ENCODE peak calls at places on chromosomes 7 and 10, in six cellular contexts. Y, N, Q, F, C and W are unnamed samples.

GRCh38 chr10:129544205-129545202 is 77.5 kb downstream of the MGMT start:
- DNase-seq in Q (no peak), N (no peak), C (no peak), Y (no peak), F (no peak), W (no peak)

GRCh38 chr10:117131390-117132327 is 6.4 kb downstream of the VAX1 start:
- DNase-seq in C (no peak), N (no peak), F (no peak), Q (no peak), Y (peak; percentile 61), W (no peak)

GRCh38 chr10:61950449-61951143 is 49.1 kb downstream of the ARID5B start:
- DNase-seq in N (no peak), Y (no peak), C (no peak), Q (no peak), F (no peak), W (no peak)

GRCh38 chr7:50534690-50535290 is 30.4 kb downstream of the DDC start:
- DNase-seq in C (no peak), N (no peak), Y (peak; percentile 71), Q (peak; percentile 100), F (peak; percentile 88), W (peak; percentile 99)

GRCh38 chr7:113128028-113128427 is 9.7 kb upstream of the SMIM30 start:
- DNase-seq in N (no peak), C (no peak), F (no peak), Y (no peak), Q (peak; percentile 42), W (no peak)

GRCh38 chr10:28592953-28593352 is 60.0 kb downstream of the WAC start:
- DNase-seq in Y (no peak), F (peak; percentile 4), Q (peak; percentile 88), C (no peak), N (no peak), W (peak; percentile 74)

GRCh38 chr10:5895804-5896203 is 5.8 kb downstream of the FBH1 start:
- DNase-seq in N (no peak), Q (no peak), F (no peak), C (no peak), Y (no peak), W (no peak)

GRCh38 chr7:64889686-64890162 is 13.3 kb upstream of the ZNF273 start:
- DNase-seq in Q (no peak), N (no peak), C (no peak), Y (no peak), F (no peak), W (no peak)

GRCh38 chr7:124032369-124033092 is at the start of gene TMEM229A:
- DNase-seq in Q (peak; percentile 28), F (peak; percentile 69), C (peak; percentile 44), N (peak; percentile 57), Y (peak; percentile 81), W (peak; percentile 75)

GRCh38 chr7:31027161-31027965 is 24.7 kb upstream of the ADCYAP1R1 start:
- DNase-seq in N (peak; percentile 44), Q (no peak), Y (peak; percentile 74), C (no peak), F (no peak), W (peak; percentile 53)

GRCh38 chr10:108427081-108427480 is 1262.6 kb upstream of the SORCS1 start:
- DNase-seq in F (no peak), C (no peak), Q (no peak), N (no peak), Y (no peak), W (peak; percentile 11)

GRCh38 chr10:22837771-22838170 is 90.1 kb upstream of the ARMC3 start:
- DNase-seq in N (no peak), Q (no peak), F (no peak), Y (no peak), C (no peak), W (no peak)

DNA sequence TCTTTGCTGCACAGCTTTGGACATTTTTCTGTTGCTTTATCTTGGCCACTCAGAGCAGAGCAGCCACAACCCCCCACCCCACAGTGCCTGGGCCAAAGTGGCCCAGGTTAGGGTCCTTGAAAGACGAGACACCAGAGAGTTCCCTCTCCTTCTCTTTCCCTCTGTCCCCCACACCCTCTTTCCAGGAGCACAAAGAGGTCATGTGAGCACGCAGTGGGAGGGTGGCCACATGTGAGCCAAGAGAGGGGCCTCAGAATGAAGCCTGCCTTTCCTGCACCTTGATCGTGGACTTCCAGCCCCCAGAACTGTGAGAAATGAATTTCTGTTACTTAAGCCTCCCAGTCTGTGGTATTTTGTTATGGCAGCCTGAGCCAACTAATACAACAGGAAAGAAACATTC is 14.6 kb upstream of the MSMB start:
- DNase-seq in C (no peak), Y (no peak), Q (no peak), N (no peak), F (no peak), W (no peak)
- H3K4ac ChIP-seq in C (no peak overlapping the region), Y (no peak overlapping the region), Q (no peak overlapping the region), N (no peak overlapping the region), F (no peak overlapping the region), W (peak overlapping the region; percentile 51)

DNA sequence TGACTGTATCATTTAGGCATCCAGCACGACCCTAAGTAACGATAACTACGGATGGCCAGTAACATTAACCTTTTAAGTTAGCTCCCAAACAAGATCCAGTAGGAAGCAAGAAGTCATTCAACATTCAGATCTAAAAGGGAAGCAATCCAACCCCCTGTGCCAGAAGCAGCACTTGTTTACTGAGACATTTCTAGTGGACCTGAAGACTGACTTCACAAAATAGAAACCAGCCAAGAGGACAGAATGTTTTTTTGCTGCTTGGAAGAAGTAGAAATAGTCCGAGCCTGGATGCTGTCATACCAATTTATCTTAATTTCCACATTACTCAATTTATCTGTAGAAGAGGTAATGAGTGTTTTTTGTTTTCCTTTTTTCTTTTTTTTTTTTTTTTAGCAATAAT is 88.0 kb upstream of the CTTNBP2 start:
- DNase-seq in N (no peak), Q (no peak), Y (no peak), C (no peak), F (no peak), W (no peak)
- H4K91ac ChIP-seq in N (no peak overlapping the region), Q (no peak overlapping the region), Y (no peak overlapping the region), C (no peak overlapping the region), F (no peak overlapping the region), W (no peak overlapping the region)

GRCh38 chr7:130921391-130922180 is 187.6 kb upstream of the KLF14 start:
- DNase-seq in Q (peak; percentile 85), N (peak; percentile 82), C (no peak), Y (no peak), F (no peak), W (no peak)

GRCh38 chr7:130919316-130920103 is 185.5 kb upstream of the KLF14 start:
- DNase-seq in Q (no peak), Y (no peak), F (no peak), N (no peak), C (no peak), W (no peak)

GRCh38 chr7:130918129-130919052 is 184.4 kb upstream of the KLF14 start:
- DNase-seq in F (no peak), Y (no peak), C (no peak), N (no peak), Q (peak; percentile 53), W (peak; percentile 75)

GRCh38 chr7:130922206-130923112 is 188.5 kb upstream of the KLF14 start:
- DNase-seq in Y (no peak), N (no peak), C (no peak), F (no peak), Q (no peak), W (no peak)

GRCh38 chr7:130920122-130920521 is 186.1 kb upstream of the KLF14 start:
- DNase-seq in N (no peak), Y (no peak), F (no peak), C (no peak), Q (peak; percentile 50), W (no peak)
- H3K4me1 ChIP-seq in N (peaks cover 15% of the 10 kb centered on the region), Y (peaks cover 4% of the 10 kb centered on the region), F (peaks cover 11% of the 10 kb centered on the region), C (peaks cover 3% of the 10 kb centered on the region), Q (peaks cover 45% of the 10 kb centered on the region), W (peaks cover 17% of the 10 kb centered on the region)

GRCh38 chr7:151045967-151046366 is 2.4 kb upstream of the ASIC3 start:
- DNase-seq in C (no peak), F (no peak), Q (no peak), Y (no peak), N (no peak), W (no peak)
- H3K4ac ChIP-seq in C (no peak overlapping the region), F (no peak overlapping the region), Q (no peak overlapping the region), Y (no peak overlapping the region), N (no peak overlapping the region), W (no peak overlapping the region)

GRCh38 chr7:42110333-42110732 is 126.7 kb downstream of the GLI3 start:
- DNase-seq in F (no peak), Q (no peak), N (no peak), Y (no peak), C (no peak), W (no peak)
- H4K91ac ChIP-seq in F (no peak overlapping the region), Q (no peak overlapping the region), N (no peak overlapping the region), Y (no peak overlapping the region), C (no peak overlapping the region), W (no peak overlapping the region)